ENCODE peak calls at places on chromosomes 7 and 10, in four cellular contexts. Z, Y, E and Q are unnamed samples.

GRCh38 chr7:73850781-73851207 is 8.5 kb upstream of the METTL27 start:
- DNase-seq in Z (peak), Y (peak), E (no peak), Q (peak)

GRCh38 chr10:124791378-124792348 is at the start of gene EEF1AKMT2:
- DNase-seq in Z (peak), Y (peak), E (peak), Q (peak)

GRCh38 chr10:124096494-124096893 is 3.1 kb upstream of the CHST15 start:
- DNase-seq in Z (no peak), Y (no peak), E (no peak), Q (no peak)

GRCh38 chr10:48598243-48598935 is 6.5 kb downstream of the ARHGAP22 start:
- DNase-seq in Z (no peak), Y (no peak), E (no peak), Q (no peak)

GRCh38 chr10:96720422-96721206 is at the start of gene PIK3AP1:
- DNase-seq in Z (no peak), Y (peak), E (no peak), Q (peak)

GRCh38 chr7:155652156-155653124 is 8.0 kb downstream of the RBM33 start:
- DNase-seq in Z (peak), Y (no peak), E (no peak), Q (peak)

GRCh38 chr10:45160266-45160665 is 155.1 kb downstream of the OR13A1 start:
- DNase-seq in Z (peak), Y (no peak), E (no peak), Q (no peak)

GRCh38 chr10:131681122-131681521 is 219.7 kb upstream of the PPP2R2D start:
- DNase-seq in Z (no peak), Y (no peak), E (no peak), Q (no peak)

GRCh38 chr10:123301077-123301875 is 147.1 kb downstream of the BUB3 start:
- DNase-seq in Z (no peak), Y (no peak), E (no peak), Q (no peak)

GRCh38 chr7:111083423-111083822 is 7.5 kb upstream of the LRRN3 start:
- DNase-seq in Z (peak), Y (no peak), E (no peak), Q (no peak)

GRCh38 chr10:70169011-70169410 is 1.3 kb downstream of the SAR1A start:
- DNase-seq in Z (no peak), Y (no peak), E (no peak), Q (peak)

GRCh38 chr10:63986536-63986935 is 465.3 kb downstream of the REEP3 start:
- DNase-seq in Z (no peak), Y (no peak), E (no peak), Q (no peak)

GRCh38 chr7:131627589-131628212 is 71.3 kb upstream of the PODXL start:
- DNase-seq in Z (no peak), Y (no peak), E (no peak), Q (no peak)

GRCh38 chr10:71964669-71965515 is 697 bp downstream of the CHST3 start:
- DNase-seq in Z (peak), Y (peak), E (no peak), Q (no peak)

GRCh38 chr7:111137296-111138195 is 46.6 kb downstream of the LRRN3 start:
- DNase-seq in Z (peak), Y (no peak), E (no peak), Q (no peak)

GRCh38 chr10:118911361-118911760 is 118.2 kb upstream of the NANOS1 start:
- DNase-seq in Z (peak), Y (no peak), E (peak), Q (no peak)

GRCh38 chr7:88092676-88092999 is 127.2 kb downstream of the SRI start:
- DNase-seq in Z (no peak), Y (no peak), E (no peak), Q (no peak)

DNA sequence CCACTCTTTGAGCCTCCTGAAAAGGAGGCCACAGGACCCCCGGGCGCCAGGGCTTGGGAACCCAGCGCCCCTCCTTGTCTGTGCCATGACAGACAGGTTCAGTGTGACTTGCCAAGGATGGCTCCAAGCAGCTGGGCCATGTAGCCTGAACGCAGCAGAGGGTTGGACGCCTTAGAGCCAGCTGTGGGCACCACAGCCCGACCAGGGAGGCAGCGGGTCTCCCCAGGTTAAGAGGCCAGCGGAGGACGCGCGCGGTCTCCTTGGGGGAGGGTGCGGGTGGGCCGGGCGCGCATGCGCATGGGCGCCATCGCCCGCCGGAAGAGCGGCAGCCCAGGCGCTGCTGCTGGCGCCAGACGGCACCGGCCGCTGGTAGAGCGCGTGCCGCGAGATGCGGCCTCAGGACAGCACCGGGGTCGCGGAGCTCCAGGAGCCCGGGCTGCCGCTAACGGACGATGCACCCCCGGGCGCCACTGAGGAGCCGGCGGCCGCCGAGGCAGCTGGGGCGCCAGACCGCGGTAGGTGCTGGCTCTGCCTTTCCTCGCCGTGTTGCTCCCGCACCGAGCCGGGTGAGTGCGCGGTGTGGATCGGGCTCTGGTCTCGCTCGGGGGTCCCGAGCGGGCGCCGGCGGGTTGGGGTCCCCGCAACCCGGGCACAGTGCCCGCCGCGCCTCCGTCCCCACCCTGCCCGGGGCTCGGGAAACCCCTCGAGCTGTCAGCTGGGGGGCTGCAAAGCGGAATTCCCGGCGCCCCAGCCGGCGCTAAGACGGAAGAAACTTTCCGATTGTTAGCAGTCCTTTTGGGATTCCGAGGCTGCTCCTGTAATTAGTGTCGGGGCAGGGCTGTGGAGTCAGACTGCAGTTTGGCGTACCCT is at the start of gene SLC35G1:
- DNase-seq in Z (peak), Y (peak), E (peak), Q (peak)
- TF ChIP-seq POLR2A in Z (peak), Y (no peak), E (peak), Q (peak)

GRCh38 chr7:13998866-13999265 is 9.4 kb upstream of the ETV1 start:
- DNase-seq in Z (no peak), Y (no peak), E (no peak), Q (no peak)

GRCh38 chr7:14001139-14001538 is 11.7 kb upstream of the ETV1 start:
- DNase-seq in Z (no peak), Y (no peak), E (no peak), Q (no peak)

GRCh38 chr7:14000247-14000646 is 10.8 kb upstream of the ETV1 start:
- DNase-seq in Z (no peak), Y (no peak), E (no peak), Q (no peak)
- TF ChIP-seq POLR2A in Z (no peak), Y (no peak), E (no peak), Q (no peak)

GRCh38 chr10:16819026-16819425 is 1.8 kb upstream of the RSU1 start:
- DNase-seq in Z (no peak), Y (no peak), E (no peak), Q (no peak)

GRCh38 chr10:16816142-16816541 is 1.1 kb downstream of the RSU1 start:
- DNase-seq in Z (no peak), Y (no peak), E (no peak), Q (peak)

GRCh38 chr10:16819436-16819835 is 2.2 kb upstream of the RSU1 start:
- DNase-seq in Z (no peak), Y (no peak), E (no peak), Q (no peak)

GRCh38 chr10:16816830-16817124 is 447 bp downstream of the RSU1 start:
- DNase-seq in Z (peak), Y (no peak), E (no peak), Q (no peak)

DNA sequence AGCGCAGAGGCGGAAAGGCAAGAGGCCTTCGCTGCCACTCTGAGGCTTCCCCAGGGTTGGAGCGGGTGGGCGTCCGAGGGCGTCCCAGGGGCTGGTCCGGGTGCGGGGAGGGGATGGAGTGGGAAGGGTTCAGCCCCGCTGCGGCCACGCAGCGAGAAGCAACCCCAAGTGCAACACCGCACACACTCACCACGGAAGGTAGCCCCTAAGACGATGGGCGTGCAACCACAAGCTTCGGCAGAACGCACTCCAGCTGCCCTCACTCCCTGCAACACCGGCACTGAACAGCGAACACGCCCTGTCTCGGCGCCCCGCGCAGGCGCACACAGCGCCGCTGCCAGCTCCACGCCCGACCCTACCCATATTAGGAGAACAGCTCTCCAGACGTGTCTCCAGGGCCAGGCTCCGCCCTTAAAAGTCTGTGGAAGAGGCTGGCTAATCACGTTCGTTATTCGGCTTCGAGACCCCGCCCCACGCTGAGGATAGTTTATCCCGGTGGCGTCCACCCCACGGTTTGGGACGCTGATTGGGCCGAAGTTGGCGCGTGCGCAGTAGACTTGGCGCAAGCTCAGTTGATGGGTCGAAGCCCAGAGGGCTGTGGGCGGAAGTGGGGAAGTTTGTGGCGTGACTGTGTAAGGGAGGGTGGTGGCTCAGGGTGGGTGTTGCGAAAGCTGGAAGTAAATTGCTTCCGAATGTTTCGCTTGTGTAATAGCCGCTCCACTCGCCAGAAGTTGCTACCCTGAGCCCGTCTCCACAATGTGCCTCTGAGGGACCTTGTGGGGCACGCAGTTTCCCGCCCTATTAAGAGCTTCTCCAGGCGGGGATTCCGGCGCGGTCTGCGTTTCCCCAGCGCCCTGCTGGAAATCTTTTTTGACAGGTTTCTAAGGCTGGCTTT is at the start of gene RSU1:
- DNase-seq in Z (peak), Y (peak), E (peak), Q (peak)
- TF ChIP-seq POLR2A in Z (peak), Y (no peak), E (peak), Q (peak)

DNA sequence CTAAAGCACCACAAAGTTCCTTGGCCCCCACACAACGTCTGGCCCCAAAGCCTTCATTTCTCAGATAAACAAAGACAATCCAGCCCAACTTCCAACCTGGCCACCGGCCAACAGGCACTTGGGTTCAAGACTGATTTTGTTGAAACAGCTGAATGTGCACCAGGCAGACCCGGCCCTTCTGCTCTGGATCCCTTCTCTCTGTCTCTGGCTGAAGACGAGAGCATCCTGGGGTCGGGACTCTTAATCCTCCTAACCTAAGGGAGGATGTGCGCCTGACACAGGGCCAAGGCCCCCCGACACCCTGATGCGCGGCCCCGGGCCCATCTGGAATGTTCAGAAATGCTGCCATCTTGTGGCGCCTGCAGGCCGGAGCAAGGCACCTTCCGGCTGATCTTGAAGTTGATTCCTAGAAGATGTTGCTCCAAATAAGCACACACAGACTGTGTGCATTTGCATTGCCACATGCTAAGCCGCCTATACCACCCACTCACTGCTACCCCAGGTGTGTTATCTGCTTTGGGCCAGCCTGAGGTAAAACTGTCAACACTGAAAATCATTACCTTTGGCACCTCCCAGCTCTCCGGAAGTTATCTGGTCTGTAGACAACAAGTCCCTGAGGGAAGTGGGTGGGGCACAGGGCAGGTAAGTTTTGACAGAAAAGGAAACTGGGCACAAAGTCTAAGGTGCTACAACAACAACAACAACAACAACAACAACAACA is 98.4 kb upstream of the HABP2 start:
- DNase-seq in Z (peak), Y (peak), E (peak), Q (peak)
- TF ChIP-seq POLR2A in Z (no peak), Y (no peak), E (no peak), Q (no peak)

GRCh38 chr10:3782099-3782455 is 2.9 kb downstream of the KLF6 start:
- DNase-seq in Z (no peak), Y (no peak), E (no peak), Q (no peak)

GRCh38 chr10:3783313-3783689 is 1.7 kb downstream of the KLF6 start:
- DNase-seq in Z (peak), Y (peak), E (no peak), Q (peak)

GRCh38 chr10:3781458-3782098 is 3.4 kb downstream of the KLF6 start:
- DNase-seq in Z (peak), Y (peak), E (no peak), Q (no peak)

GRCh38 chr10:3783721-3784432 is 1.1 kb downstream of the KLF6 start:
- DNase-seq in Z (peak), Y (peak), E (peak), Q (peak)

GRCh38 chr10:3782456-3783312 is 2.3 kb downstream of the KLF6 start:
- DNase-seq in Z (peak), Y (peak), E (peak), Q (peak)
- TF ChIP-seq POLR2A in Z (peak), Y (no peak), E (peak), Q (peak)

DNA sequence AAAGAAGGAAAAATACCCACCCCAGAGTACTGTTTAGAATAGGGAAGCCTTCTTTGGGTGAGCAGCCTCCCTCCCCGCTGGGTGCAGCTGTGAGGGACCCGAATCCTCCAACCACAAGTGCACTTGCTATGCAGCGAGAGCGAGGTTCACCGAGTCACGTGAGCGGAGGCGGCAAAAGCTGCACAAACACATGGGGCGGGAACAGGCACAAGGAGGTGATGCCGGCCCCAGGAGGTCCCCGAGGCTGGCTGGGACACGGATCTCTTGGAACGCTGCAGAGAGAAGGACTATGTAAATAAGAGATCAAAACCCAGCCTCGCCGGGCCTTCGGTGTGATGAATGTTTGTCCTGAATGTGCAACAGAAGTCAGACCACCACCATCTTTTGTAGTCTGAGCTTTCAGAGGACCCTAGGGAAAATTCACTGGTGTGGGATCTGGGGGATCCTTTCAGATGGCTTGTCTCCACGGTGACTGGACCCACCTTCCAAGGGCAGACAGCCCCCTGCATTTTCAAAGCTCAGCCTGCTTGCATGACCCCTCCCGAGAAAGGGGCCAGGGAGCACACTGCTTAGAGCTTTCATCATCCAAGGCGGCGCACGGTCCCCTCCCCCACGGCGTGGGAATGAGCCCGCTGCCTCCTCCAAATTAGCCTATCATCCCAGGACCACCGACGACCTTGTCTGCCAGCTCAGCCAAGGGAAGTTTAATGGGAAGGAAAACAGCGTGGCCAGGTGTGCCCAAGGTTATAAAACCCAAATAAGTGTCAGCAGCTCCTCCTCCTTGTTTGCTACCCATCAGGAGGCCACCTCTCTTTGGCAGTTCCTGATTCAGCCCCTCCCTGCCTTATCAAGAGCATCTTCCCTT is 327.7 kb downstream of the CXCL12 start:
- DNase-seq in Z (no peak), Y (no peak), E (no peak), Q (no peak)
- TF ChIP-seq POLR2A in Z (no peak), Y (no peak), E (no peak), Q (no peak)